ENCODE peak calls at places on chromosomes 13 and 19, in seven cellular contexts. One of them, this sample, is unnamed.

GRCh38 chr19:55258476-55258827 is 365 bp downstream of the PPP6R1 start:
- DNase-seq in stomach: no peak
- DNase-seq in GM23338: no peak
- DNase-seq in ovary: no peak
- DNase-seq in spleen: no peak
- DNase-seq in naive thymus-derived CD4-positive, alpha-beta T cell: no peak
- DNase-seq in AG04450: no peak
- DNase-seq in this sample: no peak

GRCh38 chr13:79803939-79804487 is 323.1 kb downstream of the NDFIP2 start:
- DNase-seq in GM23338: no peak
- DNase-seq in stomach: no peak
- DNase-seq in AG04450: no peak
- DNase-seq in spleen: no peak
- DNase-seq in naive thymus-derived CD4-positive, alpha-beta T cell: no peak
- DNase-seq in ovary: no peak
- DNase-seq in this sample: no peak

GRCh38 chr19:16593181-16593580 is 21.0 kb upstream of the SLC35E1 start:
- DNase-seq in naive thymus-derived CD4-positive, alpha-beta T cell: no peak
- DNase-seq in ovary: no peak
- DNase-seq in GM23338: no peak
- DNase-seq in spleen: no peak
- DNase-seq in stomach: no peak
- DNase-seq in AG04450: no peak
- DNase-seq in this sample: no peak

GRCh38 chr13:108919036-108919907 is 289.9 kb downstream of the MYO16 start:
- DNase-seq in AG04450: no peak
- DNase-seq in naive thymus-derived CD4-positive, alpha-beta T cell: no peak
- DNase-seq in spleen: no peak
- DNase-seq in ovary: no peak
- DNase-seq in stomach: no peak
- DNase-seq in GM23338: no peak
- DNase-seq in this sample: peak

GRCh38 chr13:74070513-74070912 is 63.7 kb downstream of the KLF12 start:
- DNase-seq in AG04450: no peak
- DNase-seq in GM23338: no peak
- DNase-seq in spleen: no peak
- DNase-seq in ovary: no peak
- DNase-seq in stomach: no peak
- DNase-seq in naive thymus-derived CD4-positive, alpha-beta T cell: no peak
- DNase-seq in this sample: no peak

GRCh38 chr13:24737042-24737441 is 26.9 kb upstream of the RNF17 start:
- DNase-seq in AG04450: no peak
- DNase-seq in naive thymus-derived CD4-positive, alpha-beta T cell: no peak
- DNase-seq in spleen: no peak
- DNase-seq in ovary: no peak
- DNase-seq in stomach: no peak
- DNase-seq in GM23338: peak
- DNase-seq in this sample: no peak

GRCh38 chr19:3115916-3116602 is 19.8 kb upstream of the GNA15 start:
- DNase-seq in stomach: no peak
- DNase-seq in spleen: no peak
- DNase-seq in naive thymus-derived CD4-positive, alpha-beta T cell: no peak
- DNase-seq in GM23338: peak
- DNase-seq in AG04450: no peak
- DNase-seq in ovary: no peak
- DNase-seq in this sample: no peak

GRCh38 chr13:77907653-77908341 is 10.8 kb downstream of the EDNRB start:
- DNase-seq in spleen: no peak
- DNase-seq in GM23338: no peak
- DNase-seq in ovary: no peak
- DNase-seq in stomach: no peak
- DNase-seq in naive thymus-derived CD4-positive, alpha-beta T cell: no peak
- DNase-seq in AG04450: no peak
- DNase-seq in this sample: no peak

GRCh38 chr13:108621421-108621820 is 8.0 kb upstream of the MYO16 start:
- DNase-seq in GM23338: no peak
- DNase-seq in spleen: no peak
- DNase-seq in naive thymus-derived CD4-positive, alpha-beta T cell: no peak
- DNase-seq in AG04450: no peak
- DNase-seq in stomach: no peak
- DNase-seq in ovary: no peak
- DNase-seq in this sample: no peak

GRCh38 chr13:40585911-40586471 is 80.5 kb downstream of the FOXO1 start:
- DNase-seq in naive thymus-derived CD4-positive, alpha-beta T cell: no peak
- DNase-seq in ovary: no peak
- DNase-seq in spleen: no peak
- DNase-seq in GM23338: peak
- DNase-seq in stomach: no peak
- DNase-seq in AG04450: no peak
- DNase-seq in this sample: no peak

GRCh38 chr13:95624020-95624419 is 20.5 kb downstream of the DZIP1 start:
- DNase-seq in AG04450: no peak
- DNase-seq in naive thymus-derived CD4-positive, alpha-beta T cell: peak
- DNase-seq in spleen: no peak
- DNase-seq in GM23338: peak
- DNase-seq in ovary: no peak
- DNase-seq in stomach: no peak
- DNase-seq in this sample: no peak

GRCh38 chr13:26377038-26377437 is 123.1 kb downstream of the CDK8 start:
- DNase-seq in ovary: no peak
- DNase-seq in stomach: no peak
- DNase-seq in AG04450: no peak
- DNase-seq in naive thymus-derived CD4-positive, alpha-beta T cell: peak
- DNase-seq in GM23338: peak
- DNase-seq in spleen: no peak
- DNase-seq in this sample: no peak

GRCh38 chr19:13092608-13093260 is 9.9 kb downstream of the LYL1 start:
- DNase-seq in ovary: peak
- DNase-seq in AG04450: no peak
- DNase-seq in naive thymus-derived CD4-positive, alpha-beta T cell: no peak
- DNase-seq in spleen: no peak
- DNase-seq in GM23338: no peak
- DNase-seq in stomach: no peak
- DNase-seq in this sample: no peak

GRCh38 chr13:72960541-72960940 is 98.3 kb upstream of the KLF5 start:
- DNase-seq in naive thymus-derived CD4-positive, alpha-beta T cell: no peak
- DNase-seq in AG04450: no peak
- DNase-seq in stomach: no peak
- DNase-seq in ovary: no peak
- DNase-seq in GM23338: peak
- DNase-seq in spleen: no peak
- DNase-seq in this sample: peak

GRCh38 chr19:39968789-39969188 is 2.2 kb upstream of the PSMC4 start:
- DNase-seq in ovary: no peak
- DNase-seq in naive thymus-derived CD4-positive, alpha-beta T cell: no peak
- DNase-seq in spleen: no peak
- DNase-seq in AG04450: no peak
- DNase-seq in stomach: peak
- DNase-seq in GM23338: no peak
- DNase-seq in this sample: no peak

GRCh38 chr13:87754097-87754496 is 82.9 kb downstream of the SLITRK5 start:
- DNase-seq in AG04450: no peak
- DNase-seq in ovary: no peak
- DNase-seq in stomach: no peak
- DNase-seq in GM23338: no peak
- DNase-seq in naive thymus-derived CD4-positive, alpha-beta T cell: no peak
- DNase-seq in spleen: no peak
- DNase-seq in this sample: no peak

GRCh38 chr13:53490732-53491131 is 462.1 kb downstream of the OLFM4 start:
- DNase-seq in spleen: no peak
- DNase-seq in AG04450: no peak
- DNase-seq in ovary: no peak
- DNase-seq in GM23338: no peak
- DNase-seq in stomach: no peak
- DNase-seq in naive thymus-derived CD4-positive, alpha-beta T cell: no peak
- DNase-seq in this sample: no peak

GRCh38 chr13:67369895-67370660 is 139.9 kb upstream of the PCDH9 start:
- DNase-seq in GM23338: no peak
- DNase-seq in naive thymus-derived CD4-positive, alpha-beta T cell: no peak
- DNase-seq in spleen: no peak
- DNase-seq in ovary: no peak
- DNase-seq in AG04450: peak
- DNase-seq in stomach: no peak
- DNase-seq in this sample: no peak

GRCh38 chr19:52585101-52585500 is 15.0 kb downstream of the ZNF701 start:
- DNase-seq in stomach: no peak
- DNase-seq in GM23338: peak
- DNase-seq in AG04450: no peak
- DNase-seq in ovary: no peak
- DNase-seq in naive thymus-derived CD4-positive, alpha-beta T cell: no peak
- DNase-seq in spleen: no peak
- DNase-seq in this sample: no peak

DNA sequence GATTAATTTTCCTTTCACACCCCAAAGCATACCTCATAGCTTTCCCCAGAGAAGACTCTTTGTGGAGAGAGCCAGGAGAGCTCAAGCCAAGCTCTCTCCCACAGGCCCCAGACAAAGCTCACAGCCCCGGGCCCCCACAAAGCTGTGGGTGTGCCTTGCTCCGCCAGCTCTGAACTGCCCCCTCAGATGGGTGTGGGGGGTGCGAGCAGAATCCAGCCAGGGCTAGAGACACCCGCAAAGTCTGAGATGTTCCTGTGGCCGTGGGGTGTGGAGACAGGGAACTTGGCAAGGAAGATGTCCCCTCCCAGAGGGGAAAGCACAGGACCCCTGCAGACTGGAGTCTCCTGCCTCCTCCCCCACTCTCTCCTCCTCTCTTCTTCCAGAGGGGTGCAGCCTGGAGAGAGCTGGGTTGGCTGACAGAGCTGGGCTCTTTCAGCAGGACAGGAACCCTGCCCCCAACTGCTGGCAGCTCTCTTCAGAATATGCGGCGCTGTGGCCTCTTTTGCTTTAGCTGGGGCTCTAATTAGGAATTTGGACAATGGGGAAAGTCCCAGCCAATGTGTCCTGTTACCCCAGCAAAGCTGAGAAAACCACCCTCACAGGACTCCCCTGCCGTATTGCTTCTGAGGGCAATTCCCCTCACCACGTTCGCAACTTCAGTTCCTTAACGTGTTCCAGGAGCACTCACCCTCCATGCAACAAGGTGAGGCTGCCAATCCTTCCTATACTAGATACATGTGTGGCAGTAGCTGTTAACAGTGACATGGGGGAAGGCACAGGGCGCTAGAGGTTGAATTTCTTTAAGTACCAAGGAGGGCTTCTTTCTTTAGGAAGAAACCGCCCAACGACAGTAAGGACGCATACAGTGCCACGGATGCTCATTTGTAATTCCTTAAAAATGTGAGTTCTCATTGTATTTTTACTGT is 170.0 kb downstream of the COL4A1 start:
- DNase-seq in AG04450: no peak
- DNase-seq in stomach: no peak
- DNase-seq in naive thymus-derived CD4-positive, alpha-beta T cell: no peak
- DNase-seq in spleen: no peak
- DNase-seq in GM23338: peak
- DNase-seq in ovary: no peak
- DNase-seq in this sample: no peak
- H3K27ac ChIP-seq in AG04450: no peak
- H3K27ac ChIP-seq in stomach: no peak
- H3K27ac ChIP-seq in naive thymus-derived CD4-positive, alpha-beta T cell: no peak
- H3K27ac ChIP-seq in spleen: peak
- H3K27ac ChIP-seq in GM23338: no peak
- H3K27ac ChIP-seq in ovary: no peak
- H3K27ac ChIP-seq in this sample: no peak

GRCh38 chr19:14427461-14427860 is 5.6 kb upstream of the PKN1 start:
- DNase-seq in GM23338: no peak
- DNase-seq in stomach: no peak
- DNase-seq in naive thymus-derived CD4-positive, alpha-beta T cell: no peak
- DNase-seq in ovary: no peak
- DNase-seq in AG04450: no peak
- DNase-seq in spleen: no peak
- DNase-seq in this sample: no peak

GRCh38 chr19:14430712-14431111 is 2.4 kb upstream of the PKN1 start:
- DNase-seq in GM23338: no peak
- DNase-seq in spleen: no peak
- DNase-seq in ovary: no peak
- DNase-seq in stomach: no peak
- DNase-seq in AG04450: no peak
- DNase-seq in naive thymus-derived CD4-positive, alpha-beta T cell: no peak
- DNase-seq in this sample: no peak

GRCh38 chr19:14428882-14429416 is 4.2 kb upstream of the PKN1 start:
- DNase-seq in GM23338: no peak
- DNase-seq in ovary: no peak
- DNase-seq in naive thymus-derived CD4-positive, alpha-beta T cell: no peak
- DNase-seq in stomach: no peak
- DNase-seq in spleen: no peak
- DNase-seq in AG04450: no peak
- DNase-seq in this sample: no peak

GRCh38 chr19:14425696-14426138 is 6.6 kb upstream of the DDX39A start:
- DNase-seq in AG04450: peak
- DNase-seq in ovary: no peak
- DNase-seq in GM23338: no peak
- DNase-seq in stomach: no peak
- DNase-seq in spleen: no peak
- DNase-seq in naive thymus-derived CD4-positive, alpha-beta T cell: no peak
- DNase-seq in this sample: no peak
- H3K27ac ChIP-seq in AG04450: peak
- H3K27ac ChIP-seq in ovary: no peak
- H3K27ac ChIP-seq in GM23338: no peak
- H3K27ac ChIP-seq in stomach: no peak
- H3K27ac ChIP-seq in spleen: no peak
- H3K27ac ChIP-seq in naive thymus-derived CD4-positive, alpha-beta T cell: no peak
- H3K27ac ChIP-seq in this sample: no peak

DNA sequence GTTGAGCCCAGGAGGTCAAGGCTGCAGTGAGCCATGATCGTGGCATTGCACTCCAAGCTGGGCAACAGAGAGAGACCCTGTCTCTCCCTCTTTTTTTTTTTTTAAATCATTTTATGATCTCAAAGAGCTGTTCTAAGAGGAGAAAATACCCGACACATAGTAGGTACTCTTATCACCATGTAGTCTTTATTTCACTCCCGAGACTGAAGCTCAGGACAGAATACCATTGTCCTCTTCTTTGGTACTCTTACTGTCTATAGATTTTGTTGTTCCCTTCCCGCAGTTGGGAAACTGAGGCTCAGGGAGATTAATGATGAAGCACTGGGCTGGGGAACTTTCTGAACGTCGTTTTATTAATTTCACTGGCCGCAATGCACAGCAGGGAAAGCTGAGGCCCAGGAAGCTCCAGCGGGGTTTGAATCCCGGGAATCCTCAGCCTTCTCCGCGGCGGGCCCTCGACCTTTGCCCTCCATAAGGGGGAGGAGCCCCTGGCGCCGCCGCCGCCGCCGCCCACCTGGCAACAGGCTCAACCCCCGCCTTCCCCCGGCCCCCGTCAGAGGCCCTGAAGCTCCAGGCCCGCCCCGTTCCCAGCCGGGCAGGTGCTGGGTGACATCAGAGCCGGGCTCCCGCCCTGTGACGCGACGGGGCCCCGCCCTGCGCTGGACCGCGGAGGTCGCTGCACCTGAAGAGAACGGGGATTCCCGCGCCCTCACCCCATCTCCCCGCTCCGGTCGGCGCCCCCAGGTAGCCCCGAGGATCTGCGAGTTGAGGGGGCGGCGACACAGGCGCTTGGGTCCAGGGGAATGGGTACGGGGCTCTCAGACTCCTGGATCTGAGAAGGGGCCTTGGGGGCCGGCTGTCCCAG is 1.6 kb downstream of the MYH14 start:
- DNase-seq in spleen: no peak
- DNase-seq in naive thymus-derived CD4-positive, alpha-beta T cell: no peak
- DNase-seq in AG04450: no peak
- DNase-seq in ovary: peak
- DNase-seq in GM23338: peak
- DNase-seq in stomach: peak
- DNase-seq in this sample: no peak
- H3K27ac ChIP-seq in spleen: no peak
- H3K27ac ChIP-seq in naive thymus-derived CD4-positive, alpha-beta T cell: no peak
- H3K27ac ChIP-seq in AG04450: no peak
- H3K27ac ChIP-seq in ovary: no peak
- H3K27ac ChIP-seq in GM23338: no peak
- H3K27ac ChIP-seq in stomach: peak
- H3K27ac ChIP-seq in this sample: peak

GRCh38 chr19:41398603-41399002 is 985 bp downstream of the BCKDHA start:
- DNase-seq in GM23338: no peak
- DNase-seq in ovary: no peak
- DNase-seq in spleen: no peak
- DNase-seq in stomach: no peak
- DNase-seq in AG04450: no peak
- DNase-seq in naive thymus-derived CD4-positive, alpha-beta T cell: no peak
- DNase-seq in this sample: no peak
- H3K27ac ChIP-seq in GM23338: no peak
- H3K27ac ChIP-seq in ovary: no peak
- H3K27ac ChIP-seq in spleen: no peak
- H3K27ac ChIP-seq in stomach: no peak
- H3K27ac ChIP-seq in AG04450: no peak
- H3K27ac ChIP-seq in naive thymus-derived CD4-positive, alpha-beta T cell: peak
- H3K27ac ChIP-seq in this sample: no peak